ENCODE peak calls at places on chromosomes 3 and 15, in seven cellular contexts. K is suprapubic skin, X is ovary, H is SK-N-SH, B is heart left ventricle, O is keratinocyte, S is sigmoid colon. T is an unnamed sample. For H3K4me1 and H3K36me3, the result is how much of the 10 kb centered on the place peaks cover.

GRCh38 chr3:46293991-46294833 is 52.0 kb downstream of the CCR3 start:
- DNase-seq in X (no peak), H (no peak), O (no peak), S (no peak), B (no peak), K (no peak), T (no peak)

GRCh38 chr3:186280737-186281136 is 81.3 kb downstream of the DGKG start:
- DNase-seq in S (no peak), B (no peak), X (no peak), H (no peak), K (no peak), O (no peak), T (no peak)

GRCh38 chr3:127408022-127408683 is 120.3 kb upstream of the PRR20G start:
- DNase-seq in O (no peak), S (peak), B (no peak), H (peak), K (peak), X (no peak), T (peak)

GRCh38 chr3:50028336-50028735 is 60.4 kb upstream of the RBM5 start:
- DNase-seq in O (no peak), B (no peak), S (no peak), H (no peak), K (no peak), X (no peak), T (no peak)

GRCh38 chr3:100426029-100426682 is 24.8 kb downstream of the LNP1 start:
- DNase-seq in B (no peak), H (no peak), K (no peak), S (no peak), O (no peak), X (no peak), T (no peak)

GRCh38 chr3:70824785-70825184 is 512.3 kb upstream of the MDFIC2 start:
- DNase-seq in S (no peak), X (no peak), K (no peak), O (no peak), H (no peak), B (no peak), T (no peak)

GRCh38 chr3:127792664-127793292 is 29.5 kb downstream of the MGLL start:
- DNase-seq in K (no peak), H (no peak), X (peak), S (peak), O (no peak), B (peak), T (peak)

GRCh38 chr3:122857019-122857418 is 62.1 kb downstream of the SLC49A4 start:
- DNase-seq in K (no peak), B (no peak), H (no peak), X (no peak), O (no peak), S (no peak), T (no peak)

GRCh38 chr15:68113273-68113672 is 59.2 kb downstream of the PIAS1 start:
- DNase-seq in B (no peak), X (no peak), S (no peak), O (no peak), K (no peak), H (peak), T (no peak)

GRCh38 chr15:31607656-31608055 is 281.0 kb downstream of the KLF13 start:
- DNase-seq in B (no peak), X (no peak), H (no peak), K (no peak), S (no peak), O (no peak), T (no peak)

GRCh38 chr3:66989860-66990696 is 8.0 kb upstream of the KBTBD8 start:
- DNase-seq in K (no peak), H (no peak), B (no peak), O (no peak), S (no peak), X (no peak), T (no peak)

GRCh38 chr15:38600241-38600640 is 35.6 kb upstream of the RASGRP1 start:
- DNase-seq in X (no peak), O (no peak), K (no peak), H (no peak), B (no peak), S (no peak), T (no peak)

GRCh38 chr3:107684431-107684925 is 161.7 kb downstream of the BBX start:
- DNase-seq in K (no peak), X (no peak), H (no peak), B (no peak), O (no peak), S (no peak), T (no peak)

DNA sequence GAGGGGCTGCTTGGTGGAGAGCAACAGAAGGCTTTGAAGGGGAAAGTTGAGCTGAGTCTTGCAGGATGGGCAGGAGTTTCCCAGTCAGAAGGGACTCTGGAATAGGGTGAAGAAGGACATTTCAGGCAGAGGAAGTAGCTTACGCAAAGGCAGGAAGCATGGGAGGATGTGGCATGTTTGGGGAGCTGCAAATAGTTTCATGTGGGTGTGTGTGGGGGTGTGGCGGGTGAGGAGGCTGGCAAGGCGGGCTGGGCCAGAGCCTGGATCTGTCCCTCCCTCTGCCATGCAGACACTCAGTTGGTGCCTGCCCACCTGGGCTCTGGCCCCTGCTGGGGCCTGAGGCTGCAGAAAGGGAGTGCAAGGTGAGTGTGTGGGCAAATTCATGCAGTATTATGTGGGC is 10.4 kb downstream of the TEX264 start:
- DNase-seq in B (peak), H (no peak), K (no peak), X (no peak), O (no peak), S (no peak), T (no peak)
- H3K4me1 ChIP-seq in B (under half), H (under half), K (half or more), X (under half), O (under half), S (under half), T (under half)

GRCh38 chr3:111605493-111605892 is 10.3 kb upstream of the ZBED2 start:
- DNase-seq in B (no peak), O (no peak), K (no peak), H (no peak), S (no peak), X (no peak), T (no peak)
- H3K36me3 ChIP-seq in B (under half), O (under half), K (under half), H (under half), S (under half), X (under half), T (under half)

GRCh38 chr15:89751748-89752147 is 699 bp upstream of the MESP1 start:
- DNase-seq in S (no peak), K (no peak), O (no peak), B (no peak), H (no peak), X (peak), T (no peak)

GRCh38 chr15:89750560-89751542 is at the start of gene MESP1:
- DNase-seq in B (peak), S (peak), O (no peak), X (peak), H (peak), K (peak), T (peak)

GRCh38 chr15:89749059-89749458 is 2.0 kb downstream of the MESP1 start:
- DNase-seq in B (no peak), K (no peak), O (no peak), S (peak), X (no peak), H (no peak), T (no peak)

GRCh38 chr15:89749526-89749925 is 1.5 kb downstream of the MESP1 start:
- DNase-seq in O (no peak), K (no peak), X (no peak), B (no peak), H (no peak), S (no peak), T (no peak)

GRCh38 chr15:89749951-89750559 is 994 bp downstream of the MESP1 start:
- DNase-seq in S (no peak), O (no peak), B (no peak), K (no peak), X (peak), H (no peak), T (no peak)
- H3K27ac ChIP-seq in S (peak), O (no peak), B (peak), K (no peak), X (no peak), H (no peak), T (no peak)

DNA sequence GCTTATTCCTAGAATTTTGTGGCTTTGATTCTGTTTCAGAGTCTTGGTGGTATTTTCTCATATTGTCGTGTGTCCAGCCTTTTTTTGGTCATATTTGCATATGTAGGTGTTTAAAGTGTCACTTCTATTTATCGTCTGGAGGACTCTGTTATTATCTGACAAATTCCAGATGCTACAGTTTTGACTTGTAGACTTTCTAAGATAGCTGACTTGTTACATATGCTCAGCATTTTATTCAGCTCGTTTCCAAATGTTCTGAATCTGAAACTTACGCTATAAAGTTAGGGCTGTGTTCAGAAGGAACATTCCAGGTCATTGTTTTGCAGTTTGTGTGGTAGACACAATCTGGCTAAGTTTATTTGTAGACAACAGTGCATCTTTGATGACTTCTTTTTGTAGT is 1.9 kb downstream of the PPP4R2 start:
- DNase-seq in K (no peak), O (no peak), H (no peak), S (no peak), B (no peak), X (no peak), T (peak)
- H3K4me1 ChIP-seq in K (half or more), O (under half), H (under half), S (half or more), B (under half), X (under half), T (under half)

GRCh38 chr3:58106640-58107039 is 98.4 kb downstream of the FLNB start:
- DNase-seq in B (no peak), K (no peak), H (no peak), O (no peak), S (no peak), X (no peak), T (no peak)
- H3K36me3 ChIP-seq in B (half or more), K (half or more), H (half or more), O (half or more), S (under half), X (under half), T (half or more)

GRCh38 chr15:52257734-52258062 is 37.9 kb downstream of the MYO5C start:
- DNase-seq in B (no peak), O (no peak), K (no peak), X (no peak), S (no peak), H (no peak), T (no peak)

GRCh38 chr15:52261498-52262242 is 33.9 kb downstream of the MYO5C start:
- DNase-seq in H (peak), O (no peak), K (no peak), S (peak), X (peak), B (peak), T (peak)

GRCh38 chr15:52261026-52261425 is 34.6 kb downstream of the MYO5C start:
- DNase-seq in H (no peak), B (no peak), K (no peak), O (no peak), S (no peak), X (no peak), T (no peak)

GRCh38 chr15:52258461-52258860 is 37.1 kb downstream of the MYO5C start:
- DNase-seq in O (no peak), H (no peak), S (no peak), X (no peak), B (no peak), K (no peak), T (no peak)

DNA sequence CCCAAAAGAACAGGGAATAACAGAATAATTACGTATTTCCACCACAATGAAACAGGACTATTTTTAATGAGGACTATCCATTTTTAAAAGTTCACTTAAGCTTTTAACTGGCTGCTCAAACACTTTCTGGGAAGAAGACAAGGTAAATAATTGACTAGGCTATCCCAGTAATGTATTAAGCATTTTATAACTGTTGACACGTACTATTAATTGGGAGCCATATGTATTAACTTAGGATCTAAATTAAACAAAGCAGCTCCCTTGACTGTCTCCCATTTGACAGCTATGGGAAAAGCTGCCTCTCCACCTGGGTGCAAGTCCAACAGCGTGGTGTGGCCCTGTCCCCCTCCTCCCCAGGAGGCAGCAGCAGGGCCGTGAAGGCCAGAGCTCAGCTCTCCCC is 36.1 kb downstream of the MYO5C start:
- DNase-seq in S (no peak), O (no peak), X (no peak), H (no peak), B (no peak), K (no peak), T (no peak)
- H3K27ac ChIP-seq in S (no peak), O (no peak), X (no peak), H (no peak), B (no peak), K (no peak), T (no peak)